ENCODE peak calls at places on chromosomes 16 and 17, in six cellular contexts. B, Z, K, P, R and V are unnamed samples.

GRCh38 chr16:81335669-81336068 is 20.9 kb downstream of the GAN start:
- DNase-seq in B (no peak), Z (no peak), K (no peak), P (no peak), R (no peak), V (no peak)

GRCh38 chr17:3894927-3895343 is 2.1 kb upstream of the CAMKK1 start:
- DNase-seq in B (no peak), Z (no peak), K (no peak), P (no peak), R (no peak), V (no peak)

GRCh38 chr16:3175157-3176153 is 12.5 kb upstream of the OR1F1 start:
- DNase-seq in B (no peak), Z (peak), K (no peak), P (peak), R (peak), V (no peak)

GRCh38 chr16:49700222-49700927 is 155.5 kb downstream of the ZNF423 start:
- DNase-seq in B (no peak), Z (no peak), K (no peak), P (peak), R (no peak), V (no peak)

GRCh38 chr16:68417711-68418301 is 30.5 kb downstream of the SMPD3 start:
- DNase-seq in B (peak), Z (peak), K (no peak), P (no peak), R (no peak), V (no peak)

GRCh38 chr17:29674270-29674669 is 51.6 kb upstream of the CORO6 start:
- DNase-seq in B (no peak), Z (no peak), K (no peak), P (no peak), R (no peak), V (no peak)

GRCh38 chr16:52379551-52379950 is 167.4 kb downstream of the TOX3 start:
- DNase-seq in B (no peak), Z (no peak), K (no peak), P (no peak), R (no peak), V (no peak)

GRCh38 chr17:44608732-44609435 is 47.4 kb upstream of the MEIOC start:
- DNase-seq in B (peak), Z (no peak), K (no peak), P (no peak), R (no peak), V (no peak)

GRCh38 chr17:76492250-76492988 is 8.8 kb downstream of the RHBDF2 start:
- DNase-seq in B (no peak), Z (no peak), K (no peak), P (no peak), R (no peak), V (no peak)

GRCh38 chr16:73304008-73304814 is 256.3 kb upstream of the ZFHX3 start:
- DNase-seq in B (no peak), Z (no peak), K (no peak), P (peak), R (no peak), V (no peak)

GRCh38 chr17:39677581-39678339 is 9.5 kb downstream of the PNMT start:
- DNase-seq in B (no peak), Z (no peak), K (no peak), P (no peak), R (no peak), V (no peak)

GRCh38 chr17:964881-965280 is 14.7 kb downstream of the NXN start:
- DNase-seq in B (no peak), Z (no peak), K (no peak), P (peak), R (no peak), V (no peak)

GRCh38 chr17:15742921-15743320 is 10.8 kb downstream of the TBC1D26 start:
- DNase-seq in B (no peak), Z (no peak), K (no peak), P (no peak), R (no peak), V (no peak)

GRCh38 chr16:75810342-75810741 is 84.1 kb upstream of the CPHXL start:
- DNase-seq in B (no peak), Z (no peak), K (no peak), P (no peak), R (no peak), V (no peak)